ENCODE peak calls at places on chromosome 15, in five cellular contexts. B is hepatic stellate cell; X is cardiac muscle cell; L is stimulated activated CD4-positive, alpha-beta T cell treated with anti-CD3 and anti-CD28 coated beads, TNF-alpha, amount 100 ng/mL, for 48 hours; W is left ventricle myocardium inferior. E is an unnamed sample.

GRCh38 chr15:57017024-57017423 is 98.6 kb downstream of the TCF12 start:
- DNase-seq in W (no peak), B (no peak), L (no peak), X (peak), E (peak)

GRCh38 chr15:55290361-55291057 is 896 bp upstream of the RAB27A start:
- DNase-seq in B (peak), L (peak), X (peak), W (peak), E (peak)

GRCh38 chr15:29014493-29014892 is 128.7 kb downstream of the APBA2 start:
- DNase-seq in B (no peak), W (no peak), X (no peak), L (no peak), E (no peak)

GRCh38 chr15:51936119-51936478 is 35.5 kb downstream of the LEO1 start:
- DNase-seq in L (no peak), B (no peak), X (no peak), W (no peak), E (peak)

GRCh38 chr15:71054286-71054952 is 60.9 kb upstream of the THSD4 start:
- DNase-seq in X (no peak), L (no peak), W (no peak), B (no peak), E (no peak)

GRCh38 chr15:89217031-89217430 is 4.3 kb downstream of the RLBP1 start:
- DNase-seq in X (no peak), W (no peak), B (no peak), L (no peak), E (no peak)

GRCh38 chr15:99719096-99719541 is 14.1 kb downstream of the LYSMD4 start:
- DNase-seq in B (peak), X (peak), W (no peak), L (no peak), E (no peak)

GRCh38 chr15:84681822-84682221 is 23.8 kb upstream of the NMB start:
- DNase-seq in L (no peak), X (peak), W (no peak), B (no peak), E (no peak)

GRCh38 chr15:59543721-59544547 is 67.6 kb upstream of the GCNT3 start:
- DNase-seq in L (no peak), X (no peak), B (no peak), W (no peak), E (no peak)

GRCh38 chr15:40293905-40294895 is 11.3 kb upstream of the ANKRD63 start:
- DNase-seq in X (no peak), L (no peak), B (no peak), W (no peak), E (peak)

GRCh38 chr15:28881170-28881569 is 4.6 kb upstream of the APBA2 start:
- DNase-seq in B (peak), X (peak), W (no peak), L (no peak), E (no peak)

GRCh38 chr15:68450192-68450591 is 18.2 kb upstream of the ITGA11 start:
- DNase-seq in X (no peak), L (no peak), W (peak), B (no peak), E (no peak)

GRCh38 chr15:101324513-101325177 is 29.6 kb upstream of the SNRPA1 start:
- DNase-seq in X (no peak), L (no peak), W (no peak), B (no peak), E (no peak)

GRCh38 chr15:84600331-84600686 is 500 bp upstream of the ZSCAN2 start:
- DNase-seq in X (peak), L (peak), W (peak), B (peak), E (peak)

GRCh38 chr15:89874926-89875564 is 18.7 kb downstream of the AP3S2 start:
- DNase-seq in W (peak), L (peak), X (peak), B (peak), E (peak)

GRCh38 chr15:66760968-66761722 is 59.1 kb downstream of the SMAD6 start:
- DNase-seq in X (peak), B (no peak), L (no peak), W (peak), E (no peak)

GRCh38 chr15:68298882-68299381 is 21.4 kb downstream of the FEM1B start:
- DNase-seq in L (no peak), X (no peak), B (no peak), W (no peak), E (no peak)

GRCh38 chr15:90918835-90919234 is 13.5 kb downstream of the HDDC3 start:
- DNase-seq in W (no peak), X (no peak), B (no peak), L (no peak), E (no peak)

GRCh38 chr15:58420579-58421043 is 11.2 kb upstream of the LIPC start:
- DNase-seq in X (no peak), L (no peak), W (no peak), B (no peak), E (no peak)

GRCh38 chr15:89642106-89642505 is 13.2 kb downstream of the KIF7 start:
- DNase-seq in B (no peak), W (no peak), L (no peak), X (no peak), E (no peak)

GRCh38 chr15:41860049-41860828 is 21.6 kb downstream of the PLA2G4B start:
- DNase-seq in W (no peak), X (no peak), L (no peak), B (no peak), E (peak)

GRCh38 chr15:65576669-65577068 is 34.3 kb downstream of the INTS14 start:
- DNase-seq in L (no peak), B (peak), X (peak), W (no peak), E (no peak)

GRCh38 chr15:52677593-52677992 is 1.6 kb downstream of the ATOSA start:
- DNase-seq in X (no peak), W (no peak), L (no peak), B (no peak), E (no peak)

GRCh38 chr15:82810061-82810862 is 834 bp downstream of the WHAMM start:
- DNase-seq in X (peak), B (no peak), W (peak), L (peak), E (peak)

GRCh38 chr15:20348900-20349773 is 192.5 kb downstream of the GOLGA6L6 start:
- DNase-seq in W (no peak), L (no peak), X (no peak), B (peak), E (no peak)

GRCh38 chr15:69794643-69795461 is 302.9 kb downstream of the TLE3 start:
- DNase-seq in L (no peak), W (no peak), B (peak), X (peak), E (peak)

GRCh38 chr15:62119224-62119925 is 45.7 kb downstream of the C2CD4B start:
- DNase-seq in W (no peak), B (peak), L (no peak), X (peak), E (peak)

GRCh38 chr15:98884894-98885293 is 122.7 kb downstream of the PGPEP1L start:
- DNase-seq in X (no peak), W (no peak), B (no peak), L (no peak), E (no peak)

GRCh38 chr15:97036301-97036700 is 705.8 kb downstream of the NR2F2 start:
- DNase-seq in X (no peak), L (no peak), B (no peak), W (no peak), E (no peak)

E was measured in mesendoderm.